ENCODE peak calls at places on chromosome 3, in five cellular contexts. L, E, I, U and R are unnamed samples.

GRCh38 chr3:86845731-86846130 is 145.2 kb downstream of the VGLL3 start:
- DNase-seq in L (no peak), E (no peak), I (no peak), U (no peak), R (no peak)

GRCh38 chr3:111751961-111752360 is 107.1 kb upstream of the PHLDB2 start:
- DNase-seq in E (no peak), I (no peak), U (no peak), L (no peak), R (no peak)

GRCh38 chr3:64163019-64163754 is 62.1 kb downstream of the PRICKLE2 start:
- DNase-seq in E (no peak), L (no peak), U (no peak), I (no peak), R (no peak)

GRCh38 chr3:13827256-13827655 is 52.6 kb downstream of the WNT7A start:
- DNase-seq in U (no peak), I (no peak), E (peak; percentile 39), L (no peak), R (peak; percentile 20)

GRCh38 chr3:125622381-125622788 is 27.1 kb upstream of the OSBPL11 start:
- DNase-seq in L (peak; percentile 69), E (peak; percentile 92), I (no peak), U (no peak), R (no peak)

GRCh38 chr3:167895684-167896083 is 160.2 kb downstream of the SERPINI1 start:
- DNase-seq in I (no peak), U (no peak), L (no peak), E (no peak), R (no peak)

GRCh38 chr3:150183619-150184425 is 213.1 kb upstream of the PFN2 start:
- DNase-seq in L (peak; percentile 71), E (peak; percentile 84), U (peak; percentile 36), I (peak; percentile 54), R (peak; percentile 80)

GRCh38 chr3:36591959-36592358 is 172.4 kb downstream of the DCLK3 start:
- DNase-seq in L (no peak), E (no peak), I (no peak), U (no peak), R (no peak)

GRCh38 chr3:136366289-136366688 is 116.1 kb downstream of the PCCB start:
- DNase-seq in E (no peak), L (no peak), U (no peak), I (no peak), R (no peak)

GRCh38 chr3:69972672-69973071 is 26.9 kb upstream of the SAMMSON start:
- DNase-seq in L (no peak), E (no peak), I (no peak), U (no peak), R (no peak)

GRCh38 chr3:12239301-12239700 is 49.6 kb upstream of the PPARG start:
- DNase-seq in E (peak; percentile 76), U (no peak), L (no peak), I (peak; percentile 65), R (no peak)

GRCh38 chr3:16928386-16929132 is 43.8 kb downstream of the PLCL2 start:
- DNase-seq in U (no peak), I (no peak), E (no peak), L (no peak), R (no peak)

GRCh38 chr3:16090013-16090412 is 84.5 kb upstream of the GALNT15 start:
- DNase-seq in U (no peak), E (no peak), L (no peak), I (no peak), R (no peak)

GRCh38 chr3:33940149-33940548 is 141.7 kb downstream of the PDCD6IP start:
- DNase-seq in U (no peak), E (no peak), I (no peak), L (no peak), R (no peak)

GRCh38 chr3:39358302-39358701 is 24.9 kb upstream of the SLC25A38 start:
- DNase-seq in U (no peak), L (no peak), E (no peak), I (no peak), R (no peak)

GRCh38 chr3:187906922-187907321 is 161.7 kb upstream of the BCL6 start:
- DNase-seq in E (no peak), U (no peak), I (no peak), L (no peak), R (no peak)

GRCh38 chr3:149407898-149408297 is 30.4 kb upstream of the TM4SF1 start:
- DNase-seq in U (no peak), L (no peak), E (no peak), I (no peak), R (no peak)

GRCh38 chr3:148990211-148990610 is 1.1 kb upstream of the GYG1 start:
- DNase-seq in L (no peak), I (no peak), E (no peak), U (peak; percentile 5), R (no peak)

GRCh38 chr3:40452057-40452456 is 5.1 kb upstream of the RPL14 start:
- DNase-seq in U (no peak), I (no peak), E (no peak), L (no peak), R (no peak)

GRCh38 chr3:114469070-114469469 is 175.2 kb downstream of the TIGIT start:
- DNase-seq in U (no peak), I (no peak), E (no peak), L (no peak), R (no peak)

DNA sequence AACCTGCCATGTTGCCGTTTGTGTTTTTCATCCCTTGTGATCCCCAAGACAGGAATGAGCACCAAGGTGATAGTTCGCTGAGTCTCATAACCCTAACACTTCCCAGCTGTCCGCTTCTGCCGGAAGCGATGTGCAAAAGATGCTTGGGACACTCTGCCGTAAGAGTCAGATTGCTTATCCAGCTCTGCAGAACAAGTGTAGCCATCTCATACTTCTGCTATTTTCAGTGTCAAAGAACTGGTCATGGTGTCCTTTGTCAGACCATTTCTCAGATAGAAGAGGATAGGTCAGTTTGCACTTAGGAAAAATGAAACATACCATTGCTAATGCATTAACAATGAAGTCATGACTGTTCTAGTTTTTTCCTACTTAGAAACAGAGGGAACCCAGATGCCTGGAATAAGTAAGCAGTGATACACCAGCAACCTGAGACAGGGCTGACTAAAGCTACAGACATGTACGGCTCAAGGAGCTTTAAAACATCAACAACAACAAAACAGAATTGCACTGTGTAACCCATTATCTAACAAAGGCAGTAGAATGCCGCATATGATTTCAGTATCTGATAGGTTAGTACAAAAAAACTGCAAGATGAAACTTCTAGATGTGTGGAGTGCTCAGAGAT is 134.0 kb upstream of the IL12A start:
- DNase-seq in E (no peak), U (no peak), L (peak; percentile 24), I (no peak), R (no peak)
- H3K27ac ChIP-seq in E (peak overlapping the region; percentile 95), U (no peak overlapping the region), L (peak overlapping the region; percentile 95), I (no peak overlapping the region), R (peak overlapping the region; percentile 37)

GRCh38 chr3:46970391-46971091 is 6.0 kb downstream of the CCDC12 start:
- DNase-seq in I (no peak), U (no peak), E (no peak), L (peak; percentile 48), R (peak; percentile 41)
- H3K27ac ChIP-seq in I (no peak overlapping the region), U (peak overlapping the region; percentile 87), E (peak overlapping the region; percentile 64), L (peak overlapping the region; percentile 71), R (no peak overlapping the region)

GRCh38 chr3:178520436-178520835 is 15.8 kb upstream of the KCNMB2 start:
- DNase-seq in E (no peak), L (no peak), I (no peak), U (no peak), R (no peak)
- H3K27ac ChIP-seq in E (no peak overlapping the region), L (no peak overlapping the region), I (no peak overlapping the region), U (no peak overlapping the region), R (no peak overlapping the region)

DNA sequence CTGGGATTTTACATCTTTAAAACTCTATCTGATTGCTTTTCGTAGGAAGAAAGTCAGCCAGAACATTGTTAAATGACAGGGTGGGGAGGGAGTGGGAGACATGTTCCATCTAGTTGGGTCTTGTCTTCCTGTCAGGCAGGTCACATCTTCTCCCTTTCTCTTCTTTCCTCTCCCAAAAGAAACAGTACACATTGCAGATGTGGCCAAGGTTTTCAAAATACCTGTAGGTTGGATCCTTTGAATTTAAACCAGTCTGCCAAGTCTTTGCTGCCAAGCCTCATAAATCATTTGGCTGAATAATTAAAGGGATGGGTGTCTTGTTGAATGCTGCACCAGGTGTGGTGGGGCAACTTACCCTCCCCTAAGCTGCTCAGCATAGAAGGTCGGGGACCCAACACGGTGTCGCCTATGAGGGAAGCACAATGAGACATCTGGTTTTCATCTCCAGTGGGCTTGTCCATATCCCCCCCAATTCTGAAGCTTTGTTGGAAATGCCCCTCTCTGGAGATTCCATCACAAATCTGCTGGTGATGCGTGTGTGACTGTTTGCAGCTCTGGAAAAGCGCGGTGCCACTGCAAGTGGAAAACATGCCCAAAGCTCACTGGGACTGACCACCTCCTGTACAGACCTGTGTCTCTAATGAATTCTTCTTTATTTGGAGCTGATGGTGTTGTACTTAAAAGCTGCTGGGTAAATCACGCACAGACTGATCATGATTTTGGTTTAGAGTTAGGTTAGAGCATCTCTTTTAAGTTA is 112.6 kb downstream of the FILIP1L start:
- DNase-seq in L (no peak), U (no peak), E (no peak), I (no peak), R (no peak)
- H3K27ac ChIP-seq in L (no peak overlapping the region), U (no peak overlapping the region), E (peak overlapping the region; percentile 71), I (no peak overlapping the region), R (no peak overlapping the region)

DNA sequence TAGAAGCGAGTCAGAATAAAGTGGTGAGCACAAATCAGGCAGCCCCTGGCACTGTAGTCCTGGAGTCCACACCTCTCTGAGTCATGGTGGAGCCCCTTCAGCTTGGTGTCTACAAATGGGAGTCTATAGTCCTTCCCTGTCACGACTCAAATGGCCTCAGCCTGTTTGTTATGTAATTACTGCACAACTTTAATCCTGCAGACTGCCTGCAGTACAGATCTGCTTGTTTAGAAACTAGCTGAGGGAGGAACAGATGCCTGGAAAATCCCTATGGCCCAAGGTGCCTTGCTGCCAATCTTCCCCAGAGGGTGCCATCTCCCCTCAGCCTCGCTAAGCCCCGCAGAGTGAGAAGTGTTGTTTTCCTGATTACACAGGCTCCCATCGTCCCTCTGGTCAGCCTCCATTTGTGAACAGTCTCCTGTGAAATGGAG is 3.9 kb upstream of the CXCR6 start:
- DNase-seq in E (no peak), L (no peak), I (no peak), U (no peak), R (no peak)
- H3K27ac ChIP-seq in E (peak overlapping the region; percentile 36), L (peak overlapping the region; percentile 78), I (no peak overlapping the region), U (no peak overlapping the region), R (no peak overlapping the region)

GRCh38 chr3:50586763-50587070 is 17.4 kb downstream of the HEMK1 start:
- DNase-seq in U (no peak), E (no peak), L (no peak), I (no peak), R (no peak)

GRCh38 chr3:50583897-50584296 is 14.6 kb downstream of the HEMK1 start:
- DNase-seq in I (no peak), E (peak; percentile 93), L (peak; percentile 96), U (no peak), R (no peak)

GRCh38 chr3:50582083-50582482 is 12.8 kb downstream of the HEMK1 start:
- DNase-seq in L (peak; percentile 70), U (no peak), I (no peak), E (no peak), R (no peak)

GRCh38 chr3:50585919-50586762 is 16.8 kb downstream of the HEMK1 start:
- DNase-seq in L (no peak), U (no peak), I (no peak), E (no peak), R (no peak)

GRCh38 chr3:50584391-50584790 is 15.1 kb downstream of the HEMK1 start:
- DNase-seq in L (no peak), E (no peak), I (no peak), U (no peak), R (no peak)
- H3K27ac ChIP-seq in L (peak overlapping the region; percentile 84), E (no peak overlapping the region), I (no peak overlapping the region), U (no peak overlapping the region), R (no peak overlapping the region)